ENCODE peak calls at places on chromosomes 6 and 20, in nine cellular contexts. Z is heart right ventricle, Y is stomach, E is left lung, B is IMR-90, L is PC-9, O is cardiac muscle cell, R is ovary, V is fibroblast of lung. P is an unnamed sample.

GRCh38 chr6:22582806-22583205 is 13.4 kb downstream of the HDGFL1 start:
- DNase-seq in B (peak; percentile 19), O (peak; percentile 51), E (no peak), Z (no peak), L (no peak), Y (no peak), R (no peak), V (no peak), P (no peak)

GRCh38 chr6:53179961-53180651 is 31.5 kb upstream of the GCM1 start:
- DNase-seq in L (no peak), O (peak; percentile 72), V (peak; percentile 65), Z (peak; percentile 53), B (peak; percentile 33), R (no peak), E (peak; percentile 46), Y (peak; percentile 78), P (no peak)

GRCh38 chr20:45052698-45053440 is 48.1 kb downstream of the KCNS1 start:
- DNase-seq in E (no peak), Z (no peak), Y (no peak), V (peak; percentile 97), R (no peak), B (peak; percentile 81), L (no peak), O (peak; percentile 90), P (no peak)

GRCh38 chr6:49949062-49949461 is 14.9 kb downstream of the DEFB114 start:
- DNase-seq in V (no peak), Z (no peak), O (no peak), B (no peak), E (no peak), L (no peak), R (no peak), Y (no peak), P (no peak)

GRCh38 chr20:58053391-58054055 is 174.9 kb downstream of the ANKRD60 start:
- DNase-seq in O (no peak), E (no peak), Y (no peak), L (no peak), Z (no peak), R (no peak), B (no peak), V (no peak), P (no peak)

GRCh38 chr6:90610291-90610670 is 23.4 kb upstream of the MAP3K7 start:
- DNase-seq in R (peak; percentile 29), V (no peak), Y (no peak), L (no peak), O (peak; percentile 7), E (no peak), Z (no peak), B (no peak), P (no peak)

GRCh38 chr6:33633462-33634158 is 12.5 kb downstream of the ITPR3 start:
- DNase-seq in Y (peak; percentile 84), L (no peak), V (peak; percentile 53), R (peak; percentile 79), E (peak; percentile 71), O (peak; percentile 76), Z (peak; percentile 65), B (peak; percentile 27), P (no peak)

GRCh38 chr6:133983099-133983939 is 30.3 kb downstream of the TBPL1 start:
- DNase-seq in L (peak; percentile 59), Y (no peak), V (peak; percentile 76), B (peak; percentile 53), E (peak; percentile 85), Z (no peak), O (peak; percentile 90), R (no peak), P (no peak)

GRCh38 chr20:40144581-40144980 is 544.5 kb downstream of the MAFB start:
- DNase-seq in R (no peak), L (no peak), B (no peak), Y (no peak), E (no peak), Z (no peak), O (no peak), V (no peak), P (no peak)

GRCh38 chr6:127300411-127300810 is 33.7 kb downstream of the RNF146 start:
- DNase-seq in E (no peak), Z (no peak), L (no peak), R (no peak), B (peak; percentile 92), Y (no peak), V (peak; percentile 94), O (peak; percentile 72), P (peak; percentile 20)

GRCh38 chr6:134882426-134883038 is 67.4 kb downstream of the ALDH8A1 start:
- DNase-seq in B (peak; percentile 79), R (peak; percentile 78), O (peak; percentile 92), Y (peak; percentile 77), Z (peak; percentile 34), E (peak; percentile 41), V (peak; percentile 61), L (no peak), P (peak; percentile 45)

GRCh38 chr20:44326391-44327159 is 10.3 kb upstream of the R3HDML start:
- DNase-seq in Y (no peak), R (no peak), L (no peak), V (no peak), O (no peak), E (no peak), B (no peak), Z (no peak), P (no peak)

GRCh38 chr6:57822896-57823358 is 505.5 kb downstream of the PRIM2 start:
- DNase-seq in Z (no peak), E (no peak), V (peak; percentile 2), B (peak; percentile 48), Y (no peak), L (no peak), R (no peak), O (peak; percentile 6), P (no peak)

GRCh38 chr6:87029711-87030314 is 65.1 kb downstream of the CGA start:
- DNase-seq in E (no peak), R (no peak), L (no peak), Z (no peak), Y (no peak), V (peak; percentile 55), O (peak; percentile 70), B (peak; percentile 72), P (peak; percentile 24)

GRCh38 chr6:89750338-89750737 is 69.3 kb downstream of the MDN1 start:
- DNase-seq in E (no peak), R (no peak), L (no peak), O (no peak), Z (no peak), B (no peak), V (no peak), Y (no peak), P (no peak)

GRCh38 chr20:42901689-42902518 is 287.8 kb downstream of the PTPRT start:
- DNase-seq in E (no peak), Y (no peak), Z (peak; percentile 69), V (no peak), R (no peak), O (no peak), B (no peak), L (no peak), P (no peak)

GRCh38 chr6:120214097-120214496 is 864.5 kb upstream of the MAN1A1 start:
- DNase-seq in E (no peak), R (no peak), Y (no peak), V (peak; percentile 10), B (no peak), Z (no peak), L (no peak), O (peak; percentile 40), P (no peak)

GRCh38 chr6:11535801-11536230 is 1.7 kb upstream of the TMEM170B start:
- DNase-seq in V (peak; percentile 52), Y (peak; percentile 33), Z (no peak), E (no peak), O (peak; percentile 62), L (peak; percentile 58), R (no peak), B (peak; percentile 46), P (no peak)

GRCh38 chr20:34998331-34998950 is 42.8 kb downstream of the MYH7B start:
- DNase-seq in Y (no peak), B (no peak), R (no peak), Z (no peak), O (no peak), L (no peak), V (no peak), E (no peak), P (no peak)

GRCh38 chr6:9131616-9132015 is 696.3 kb upstream of the SLC35B3 start:
- DNase-seq in V (no peak), R (no peak), L (no peak), O (no peak), E (peak; percentile 35), Z (no peak), Y (peak; percentile 28), B (peak; percentile 6), P (no peak)

GRCh38 chr6:9131201-9131600 is 695.9 kb upstream of the SLC35B3 start:
- DNase-seq in L (no peak), V (no peak), B (no peak), Y (no peak), Z (no peak), O (no peak), R (no peak), E (no peak), P (no peak)

GRCh38 chr6:9126845-9127560 is 691.7 kb upstream of the SLC35B3 start:
- DNase-seq in L (peak; percentile 52), O (peak; percentile 69), R (no peak), V (peak; percentile 92), Y (no peak), E (no peak), Z (no peak), B (peak; percentile 99), P (peak; percentile 59)

GRCh38 chr6:9128970-9129369 is 693.6 kb upstream of the SLC35B3 start:
- DNase-seq in R (no peak), E (no peak), L (no peak), Y (no peak), O (no peak), Z (no peak), V (no peak), B (no peak), P (no peak)
- H3K4me3 ChIP-seq in R (no peak overlapping the region), E (no peak overlapping the region), L (no peak overlapping the region), Y (no peak overlapping the region), O (no peak overlapping the region), Z (no peak overlapping the region), V (no peak overlapping the region), B (no peak overlapping the region), P (no peak overlapping the region)

GRCh38 chr20:41151134-41151869 is 14.0 kb downstream of the PLCG1 start:
- DNase-seq in E (no peak), Y (no peak), Z (no peak), L (no peak), B (no peak), O (no peak), R (no peak), V (no peak), P (no peak)
- H3K4me1 ChIP-seq in E (peaks cover 19% of the 10 kb centered on the region), Y (peaks cover 66% of the 10 kb centered on the region), Z (peaks cover 90% of the 10 kb centered on the region), L (peaks cover 7% of the 10 kb centered on the region), B (peaks cover 9% of the 10 kb centered on the region), O (peaks cover 5% of the 10 kb centered on the region), R (peaks cover 28% of the 10 kb centered on the region), V (peaks cover 3% of the 10 kb centered on the region), P (no peaks in the 10 kb centered on the region)

GRCh38 chr20:37914672-37915433 is 11.9 kb downstream of the VSTM2L start:
- DNase-seq in L (no peak), B (no peak), O (peak; percentile 16), Z (no peak), R (no peak), E (peak; percentile 53), V (no peak), Y (no peak), P (no peak)
- H3K4me3 ChIP-seq in L (no peak overlapping the region), B (no peak overlapping the region), O (peak overlapping the region; percentile 19), Z (peak overlapping the region; percentile 22), R (peak overlapping the region; percentile 8), E (peak overlapping the region; percentile 19), V (no peak overlapping the region), Y (peak overlapping the region; percentile 17), P (no peak overlapping the region)

DNA sequence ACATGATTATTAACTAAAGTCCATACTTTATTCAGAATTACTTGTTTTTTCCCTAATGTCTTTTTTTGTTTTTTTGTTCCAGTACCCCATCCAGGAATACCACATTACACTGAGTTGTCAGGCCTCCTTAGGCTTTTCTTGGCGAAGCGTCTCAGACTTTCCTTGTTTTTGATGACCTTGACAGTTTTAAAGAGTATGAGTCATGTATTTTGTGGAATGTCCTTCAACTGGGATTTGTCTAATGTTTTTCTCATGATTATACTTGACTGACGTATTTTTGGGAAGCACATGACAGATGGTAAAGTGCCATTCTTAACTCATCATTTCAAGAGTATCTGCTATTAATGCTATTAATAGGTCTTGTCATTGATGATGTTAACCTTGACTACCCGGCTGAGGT is 23.6 kb downstream of the ENPP1 start:
- DNase-seq in Y (no peak), O (peak; percentile 18), V (peak; percentile 70), L (no peak), R (no peak), E (no peak), Z (no peak), B (peak; percentile 46), P (no peak)
- H3K4me1 ChIP-seq in Y (no peaks in the 10 kb centered on the region), O (peaks cover 8% of the 10 kb centered on the region), V (peaks cover 8% of the 10 kb centered on the region), L (no peaks in the 10 kb centered on the region), R (peaks cover 18% of the 10 kb centered on the region), E (no peaks in the 10 kb centered on the region), Z (no peaks in the 10 kb centered on the region), B (no peaks in the 10 kb centered on the region), P (no peaks in the 10 kb centered on the region)

P was measured in Panc1.